ENCODE peak calls at places on chromosomes 1 and 21, in seven cellular contexts. K is dorsolateral prefrontal cortex; B is SK-N-MC; E is astrocyte; W is IMR-90; O is psoas muscle; X is CD8-positive, alpha-beta T cell. I is an unnamed sample.

GRCh38 chr1:96979287-96979686 is 257.7 kb downstream of the PTBP2 start:
- DNase-seq in K (no peak), B (peak), E (no peak), W (peak), O (no peak), X (no peak), I (no peak)

GRCh38 chr1:39205102-39205780 is 746 bp downstream of the MACF1 start:
- DNase-seq in K (no peak), B (no peak), E (peak), W (peak), O (peak), X (peak), I (no peak)

GRCh38 chr1:27135920-27136551 is 18.9 kb downstream of the SLC9A1 start:
- DNase-seq in K (no peak), B (no peak), E (no peak), W (peak), O (no peak), X (peak), I (no peak)

GRCh38 chr1:23114424-23115079 is 54.1 kb downstream of the LUZP1 start:
- DNase-seq in K (no peak), B (no peak), E (no peak), W (peak), O (no peak), X (no peak), I (no peak)

GRCh38 chr1:26318338-26319064 is 743 bp downstream of the CD52 start:
- DNase-seq in K (no peak), B (no peak), E (no peak), W (no peak), O (no peak), X (peak), I (no peak)

GRCh38 chr1:54721719-54722118 is 6.1 kb downstream of the TTC4 start:
- DNase-seq in K (no peak), B (no peak), E (no peak), W (no peak), O (no peak), X (no peak), I (no peak)

GRCh38 chr21:38459490-38459889 is 38.8 kb downstream of the ERG start:
- DNase-seq in K (no peak), B (no peak), E (no peak), W (no peak), O (no peak), X (no peak), I (no peak)

GRCh38 chr1:88571510-88571909 is 112.6 kb upstream of the PKN2 start:
- DNase-seq in K (no peak), B (no peak), E (no peak), W (no peak), O (no peak), X (no peak), I (no peak)

GRCh38 chr1:32886012-32886827 is at the start of gene HPCA:
- DNase-seq in K (no peak), B (no peak), E (no peak), W (peak), O (peak), X (peak), I (peak)

GRCh38 chr21:39799178-39799577 is 54.2 kb downstream of the IGSF5 start:
- DNase-seq in K (peak), B (no peak), E (no peak), W (no peak), O (no peak), X (no peak), I (no peak)

GRCh38 chr1:49864597-49864996 is 159.2 kb downstream of the AGBL4 start:
- DNase-seq in K (no peak), B (no peak), E (no peak), W (no peak), O (no peak), X (no peak), I (no peak)

GRCh38 chr1:19559641-19560040 is 74.3 kb upstream of the CAPZB start:
- DNase-seq in K (no peak), B (no peak), E (peak), W (peak), O (no peak), X (no peak), I (no peak)

GRCh38 chr1:101974599-101975225 is 22.0 kb downstream of the OLFM3 start:
- DNase-seq in K (no peak), B (no peak), E (no peak), W (no peak), O (no peak), X (no peak), I (no peak)

GRCh38 chr1:110337704-110338199 is 1.4 kb upstream of the RBM15 start:
- DNase-seq in K (peak), B (no peak), E (no peak), W (no peak), O (peak), X (peak), I (peak)

GRCh38 chr1:106912146-106912545 is 144.3 kb upstream of the PRMT6 start:
- DNase-seq in K (no peak), B (no peak), E (peak), W (no peak), O (no peak), X (no peak), I (no peak)

GRCh38 chr1:202361701-202362100 is 13.2 kb downstream of the PPP1R12B start:
- DNase-seq in K (no peak), B (no peak), E (no peak), W (no peak), O (no peak), X (no peak), I (no peak)

GRCh38 chr1:173420330-173420806 is 56.8 kb upstream of the PRDX6 start:
- DNase-seq in K (no peak), B (no peak), E (peak), W (peak), O (peak), X (peak), I (no peak)

GRCh38 chr1:79293611-79294010 is 287.1 kb upstream of the ADGRL4 start:
- DNase-seq in K (no peak), B (no peak), E (no peak), W (peak), O (no peak), X (no peak), I (no peak)

GRCh38 chr1:206782448-206782847 is 10.2 kb upstream of the IL10 start:
- DNase-seq in K (no peak), B (no peak), E (no peak), W (no peak), O (no peak), X (no peak), I (no peak)

GRCh38 chr1:19799877-19800804 is at the start of gene TMCO4:
- DNase-seq in K (no peak), B (no peak), E (peak), W (peak), O (peak), X (peak), I (peak)

GRCh38 chr21:29719561-29719960 is 220.2 kb downstream of the GRIK1 start:
- DNase-seq in K (no peak), B (peak), E (no peak), W (no peak), O (no peak), X (no peak), I (no peak)

GRCh38 chr1:9942399-9942938 is 722 bp downstream of the LZIC start:
- DNase-seq in K (no peak), B (no peak), E (peak), W (peak), O (no peak), X (peak), I (no peak)

GRCh38 chr1:66682106-66682505 is 70.2 kb upstream of the DYNLT5 start:
- DNase-seq in K (no peak), B (no peak), E (no peak), W (no peak), O (no peak), X (no peak), I (no peak)

GRCh38 chr1:109667452-109668122 is at the start of gene GSTM2:
- DNase-seq in K (peak), B (peak), E (peak), W (peak), O (peak), X (peak), I (peak)

GRCh38 chr1:207050768-207051614 is at the start of gene YOD1:
- DNase-seq in K (peak), B (peak), E (peak), W (peak), O (peak), X (peak), I (peak)

GRCh38 chr1:31837441-31838158 is 21.8 kb upstream of the SPOCD1 start:
- DNase-seq in K (no peak), B (no peak), E (no peak), W (no peak), O (no peak), X (no peak), I (no peak)

GRCh38 chr1:227428803-227429202 is 110.5 kb upstream of the CDC42BPA start:
- DNase-seq in K (no peak), B (no peak), E (peak), W (peak), O (no peak), X (no peak), I (peak)
- H3K27ac ChIP-seq in K (peak), B (no peak), E (no peak), W (no peak), O (peak), X (no peak), I (peak)

DNA sequence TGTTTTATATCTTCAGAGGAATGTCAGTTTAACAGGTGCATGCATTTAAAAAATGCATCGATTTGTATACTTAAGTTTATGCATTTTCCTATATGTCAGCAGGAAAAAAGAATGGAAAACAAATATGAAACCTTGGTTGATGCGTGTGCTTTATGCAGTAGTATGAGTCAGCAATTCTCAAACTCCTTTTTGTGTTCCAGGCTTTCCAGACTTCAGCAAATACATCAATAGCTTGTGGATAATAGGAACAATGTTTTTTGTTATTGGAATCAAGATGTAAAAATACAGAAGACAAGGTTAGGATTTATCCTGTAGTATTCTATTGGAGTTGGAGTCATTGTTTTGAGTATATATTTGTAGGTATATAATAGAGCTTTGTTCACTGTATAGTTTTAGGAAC is 45.2 kb downstream of the CHODL start:
- DNase-seq in K (no peak), B (no peak), E (no peak), W (no peak), O (no peak), X (no peak), I (no peak)
- H3K27ac ChIP-seq in K (no peak), B (no peak), E (no peak), W (no peak), O (no peak), X (no peak), I (no peak)

DNA sequence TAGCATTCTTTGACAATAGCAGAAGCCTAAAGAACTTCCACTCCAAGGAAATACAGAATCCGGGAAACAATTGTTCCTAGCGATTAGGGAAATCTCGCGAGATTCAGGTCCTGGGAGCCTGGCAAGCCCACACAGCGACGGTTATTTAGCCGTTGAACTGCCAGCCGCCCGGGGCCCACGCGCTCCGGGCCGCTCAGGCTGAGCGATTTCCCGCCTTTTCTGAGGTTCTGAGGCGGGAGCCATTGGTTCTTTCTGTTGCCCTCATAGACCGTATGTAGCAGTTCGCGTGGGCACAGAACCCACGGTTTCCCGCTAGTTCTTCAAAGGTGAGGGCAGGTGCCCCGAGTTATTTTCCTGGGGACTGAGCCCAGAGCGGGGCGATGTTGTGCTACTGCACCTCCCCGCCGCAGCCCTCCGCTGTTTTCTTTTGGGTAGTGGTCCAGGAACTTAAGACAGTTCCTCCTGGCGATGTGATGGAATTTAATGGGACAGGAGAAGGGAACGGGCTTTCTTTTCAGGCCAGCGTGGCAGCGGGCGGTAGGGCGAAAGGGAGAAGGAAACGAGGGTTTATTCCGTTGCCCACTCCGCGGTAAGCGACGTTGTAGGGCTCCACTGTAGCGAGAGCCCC is at the start of gene SYCP1:
- DNase-seq in K (no peak), B (no peak), E (no peak), W (no peak), O (no peak), X (no peak), I (no peak)
- H3K27ac ChIP-seq in K (no peak), B (no peak), E (no peak), W (no peak), O (no peak), X (no peak), I (no peak)

DNA sequence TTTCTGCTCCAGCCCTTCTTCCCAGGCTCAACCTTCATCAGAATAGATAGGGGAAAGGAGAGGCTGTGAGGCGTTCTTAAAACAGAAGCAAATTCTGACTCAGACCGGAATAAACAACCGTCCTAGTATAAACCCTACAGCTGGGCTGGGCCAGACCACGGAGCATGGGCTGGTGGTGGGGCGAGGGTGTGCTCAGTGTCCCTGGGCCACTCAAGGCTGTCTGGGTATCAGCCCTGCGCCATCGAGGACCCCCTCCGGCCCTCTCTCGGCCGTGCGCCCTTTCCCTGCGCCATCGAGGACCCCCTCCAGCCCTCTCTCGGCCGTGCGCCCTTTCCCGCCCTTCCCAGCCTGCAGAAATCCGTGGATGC is 36.0 kb downstream of the CAPN2 start:
- DNase-seq in K (no peak), B (no peak), E (peak), W (peak), O (peak), X (no peak), I (no peak)
- H3K27ac ChIP-seq in K (peak), B (no peak), E (peak), W (peak), O (peak), X (no peak), I (peak)

DNA sequence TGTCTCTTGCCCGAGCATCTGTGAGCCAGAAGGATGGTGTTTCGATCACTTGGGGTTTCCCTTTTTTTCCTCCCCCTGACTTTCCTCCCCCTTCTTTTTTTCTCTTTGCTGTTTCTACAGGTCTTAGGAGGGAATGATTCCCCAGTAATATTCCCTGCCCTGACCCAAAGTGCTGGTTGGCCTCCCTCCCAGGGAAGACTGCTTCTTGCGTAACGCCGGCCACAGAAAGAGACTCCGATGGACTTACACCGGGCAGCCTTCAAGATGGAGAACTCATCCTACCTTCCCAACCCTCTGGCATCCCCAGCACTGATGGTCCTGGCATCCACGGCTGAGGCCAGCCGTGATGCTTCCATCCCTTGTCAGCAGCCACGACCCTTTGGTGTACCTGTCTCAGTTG is 6.8 kb downstream of the RNF220 start:
- DNase-seq in K (no peak), B (no peak), E (no peak), W (no peak), O (no peak), X (no peak), I (no peak)
- H3K27ac ChIP-seq in K (peak), B (no peak), E (no peak), W (no peak), O (no peak), X (no peak), I (no peak)

I was measured in kidney.